ENCODE peak calls at places on chromosomes 11 and 22, in nine cellular contexts. P is right atrium auricular region, R is AG04450, X is cardiac muscle cell, L is cardiac fibroblast, Z is fibroblast of villous mesenchyme, M is heart right ventricle, J is astrocyte of the spinal cord, H is AG09309. U is an unnamed sample.
A peak's percentile ranks its signal among the peaks of the same experiment; 100 is the strongest.

GRCh38 chr11:76671626-76672309 is 1.2 kb upstream of the LRRC32 start:
- DNase-seq in R (no peak), L (no peak), H (no peak), P (no peak), M (no peak), Z (no peak), J (no peak), X (no peak), U (no peak)

GRCh38 chr11:69704508-69705245 is 855 bp upstream of the FGF19 start:
- DNase-seq in Z (no peak), H (no peak), M (no peak), P (no peak), L (peak; percentile 16), R (no peak), X (peak; percentile 74), J (peak; percentile 2), U (no peak)

GRCh38 chr11:43382614-43383013 is 23.9 kb downstream of the TTC17 start:
- DNase-seq in H (no peak), R (no peak), P (no peak), J (no peak), L (no peak), M (no peak), X (no peak), Z (no peak), U (no peak)

GRCh38 chr11:125435461-125436238 is 60.4 kb downstream of the FEZ1 start:
- DNase-seq in L (no peak), M (no peak), Z (no peak), J (no peak), H (no peak), R (no peak), X (no peak), P (no peak), U (no peak)

GRCh38 chr22:47420211-47420610 is 657.8 kb downstream of the TBC1D22A start:
- DNase-seq in X (no peak), R (no peak), P (no peak), M (no peak), J (no peak), H (no peak), Z (no peak), L (no peak), U (no peak)

GRCh38 chr11:15590131-15590530 is 475.4 kb downstream of the INSC start:
- DNase-seq in M (no peak), X (no peak), R (no peak), P (no peak), Z (peak; percentile 51), H (no peak), J (no peak), L (no peak), U (no peak)

GRCh38 chr11:82092904-82093303 is 640.8 kb downstream of the FAM181B start:
- DNase-seq in H (no peak), Z (no peak), J (no peak), M (no peak), L (no peak), R (no peak), X (no peak), P (no peak), U (no peak)

GRCh38 chr11:67242548-67242947 is 23.7 kb upstream of the GRK2 start:
- DNase-seq in J (no peak), H (no peak), X (no peak), P (no peak), Z (no peak), L (no peak), M (no peak), R (no peak), U (no peak)

GRCh38 chr11:113542420-113542819 is 67.2 kb upstream of the DRD2 start:
- DNase-seq in H (no peak), P (no peak), J (no peak), L (no peak), Z (no peak), M (no peak), X (no peak), R (no peak), U (no peak)

GRCh38 chr11:113538801-113539200 is 63.6 kb upstream of the DRD2 start:
- DNase-seq in H (no peak), Z (no peak), R (no peak), J (no peak), M (no peak), X (no peak), L (no peak), P (no peak), U (no peak)

GRCh38 chr11:113540416-113541330 is 65.5 kb upstream of the DRD2 start:
- DNase-seq in M (no peak), Z (no peak), X (no peak), L (no peak), J (no peak), P (no peak), H (no peak), R (no peak), U (no peak)
- TF ChIP-seq CTCF in M (no peak), Z (no peak), X (no peak), L (no peak), J (no peak), P (no peak), H (no peak), R (no peak), U (no peak)

GRCh38 chr11:12380565-12381325 is 3.4 kb downstream of the PARVA start:
- DNase-seq in L (no peak), J (no peak), P (no peak), M (no peak), H (no peak), Z (no peak), X (no peak), R (no peak), U (no peak)

GRCh38 chr11:12376259-12376971 is 956 bp upstream of the PARVA start:
- DNase-seq in M (peak; percentile 32), J (peak; percentile 74), X (no peak), H (peak; percentile 57), R (peak; percentile 70), P (peak; percentile 72), L (peak; percentile 89), Z (peak; percentile 89), U (no peak)

GRCh38 chr11:12381875-12382274 is 4.5 kb downstream of the PARVA start:
- DNase-seq in Z (no peak), L (no peak), M (no peak), X (no peak), R (no peak), P (no peak), J (no peak), H (no peak), U (no peak)

GRCh38 chr11:12377106-12377823 is at the start of gene PARVA:
- DNase-seq in M (peak; percentile 76), R (peak; percentile 47), P (peak; percentile 66), J (peak; percentile 78), X (peak; percentile 91), H (peak; percentile 41), Z (peak; percentile 81), L (peak; percentile 91), U (no peak)

DNA sequence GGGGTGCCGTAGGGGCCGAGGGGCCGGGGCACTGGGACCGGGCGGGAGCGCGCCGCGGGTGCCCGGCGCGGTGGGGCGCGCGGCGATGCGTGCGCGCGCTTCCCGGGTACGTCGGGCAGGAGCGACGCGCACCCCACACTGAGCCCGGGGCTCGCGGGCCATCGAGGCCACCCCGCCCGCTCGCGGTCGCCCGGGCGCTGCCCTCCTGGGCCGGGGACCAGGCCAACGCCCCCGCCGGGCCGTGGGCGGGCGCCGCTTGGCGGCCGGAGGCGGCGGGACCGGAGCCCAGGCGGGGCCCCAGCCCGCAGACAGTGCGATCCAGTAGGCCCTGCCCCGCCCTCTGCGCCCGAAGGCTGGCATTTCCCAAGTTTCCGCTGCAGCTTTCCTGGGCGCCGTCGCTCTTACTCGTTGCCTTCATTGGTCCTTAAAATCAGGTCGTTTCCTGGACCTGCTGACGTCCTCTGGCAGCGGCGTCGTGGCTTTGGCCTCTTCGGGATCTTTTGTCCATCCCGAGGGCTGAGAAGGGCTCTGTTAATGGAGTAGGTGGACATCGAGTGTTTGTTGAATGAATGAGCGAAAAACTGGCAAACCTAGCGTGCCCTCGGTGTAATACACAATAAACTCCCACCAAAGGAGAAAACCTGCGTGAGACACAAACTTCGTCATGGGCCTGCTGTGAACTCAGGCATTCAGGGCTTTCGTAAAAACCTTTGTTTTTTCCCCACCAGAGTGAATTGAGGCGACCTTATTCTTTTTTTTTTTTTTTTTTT is 638 bp downstream of the PARVA start:
- DNase-seq in H (peak; percentile 52), R (no peak), Z (peak; percentile 89), L (peak; percentile 89), P (peak; percentile 80), M (peak; percentile 74), J (peak; percentile 79), X (peak; percentile 81), U (no peak)
- TF ChIP-seq CTCF in H (no peak), R (peak; percentile 5), Z (peak; percentile 20), L (peak; percentile 1), P (no peak), M (peak; percentile 33), J (peak; percentile 24), X (peak; percentile 16), U (peak; percentile 4)

DNA sequence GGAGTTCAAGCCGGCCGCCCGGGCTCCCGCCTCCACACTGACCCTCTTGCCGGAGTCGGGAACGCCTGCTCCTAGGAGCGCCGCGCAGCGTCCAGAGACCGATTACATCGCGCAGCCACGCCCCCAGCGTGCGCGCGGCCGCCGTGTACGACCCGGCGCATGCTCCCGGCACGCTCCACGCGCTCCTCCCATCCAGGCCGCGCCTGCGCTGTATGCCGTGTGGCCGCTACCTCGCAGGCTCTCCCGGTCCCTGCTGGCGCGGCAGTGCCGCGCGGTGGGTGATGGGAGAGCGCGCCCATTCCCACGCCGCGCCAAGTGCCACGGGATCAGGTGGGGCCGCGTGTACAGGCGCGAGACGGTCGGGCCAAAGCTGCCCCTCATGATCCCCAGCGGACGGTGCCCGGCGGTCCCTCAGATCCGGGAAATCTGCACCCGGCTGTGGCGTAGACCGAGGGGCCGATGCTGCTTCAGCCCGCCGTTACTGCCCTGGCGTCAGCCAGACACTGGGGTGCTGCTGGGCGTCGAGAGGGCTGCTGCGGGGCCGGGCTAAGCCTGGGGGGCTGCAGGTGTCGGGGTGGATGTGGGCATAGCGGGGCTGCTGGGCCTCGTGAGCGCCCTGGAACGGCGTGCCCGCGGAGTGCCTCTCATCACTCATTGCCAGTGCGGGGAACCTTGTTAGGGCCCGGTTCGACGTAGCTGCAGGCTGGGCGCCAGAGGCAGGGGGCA is at the start of the genes GNB1L and RTL10:
- DNase-seq in M (peak; percentile 99), L (peak; percentile 98), H (peak; percentile 81), P (peak; percentile 95), X (peak; percentile 99), J (peak; percentile 98), Z (peak; percentile 96), R (peak; percentile 88), U (peak; percentile 92)
- TF ChIP-seq CTCF in M (peak; percentile 50), L (no peak), H (peak; percentile 13), P (no peak), X (peak; percentile 14), J (peak; percentile 19), Z (no peak), R (peak; percentile 20), U (peak; percentile 10)

GRCh38 chr11:100780470-100780869 is 93.4 kb downstream of the ARHGAP42 start:
- DNase-seq in M (no peak), H (no peak), P (no peak), X (no peak), R (no peak), Z (no peak), L (no peak), J (no peak), U (no peak)

GRCh38 chr11:100777118-100777517 is 90.0 kb downstream of the ARHGAP42 start:
- DNase-seq in L (no peak), P (no peak), X (no peak), H (no peak), Z (no peak), M (no peak), J (peak; percentile 13), R (no peak), U (no peak)

GRCh38 chr11:100776212-100776896 is 89.3 kb downstream of the ARHGAP42 start:
- DNase-seq in M (no peak), P (no peak), Z (no peak), R (peak; percentile 21), L (peak; percentile 70), J (peak; percentile 88), H (no peak), X (no peak), U (no peak)

GRCh38 chr11:100778386-100778785 is 91.3 kb downstream of the ARHGAP42 start:
- DNase-seq in M (no peak), Z (no peak), P (no peak), X (no peak), R (no peak), J (no peak), H (no peak), L (no peak), U (no peak)

GRCh38 chr11:100777736-100778135 is 90.6 kb downstream of the ARHGAP42 start:
- DNase-seq in P (no peak), J (no peak), X (no peak), Z (no peak), L (no peak), H (no peak), R (no peak), M (no peak), U (no peak)
- TF ChIP-seq CTCF in P (no peak), J (no peak), X (no peak), Z (no peak), L (no peak), H (no peak), R (no peak), M (no peak), U (no peak)